ENCODE peak calls at places on chromosome 13, in ten cellular contexts. U is stomach, Y is sigmoid colon, R is endothelial cell of umbilical vein, M is transverse colon, E is HCT116, W is GM12878, L is GM23338, S is Panc1, Q is prostate gland. H is an unnamed sample.

GRCh38 chr13:109145631-109146030 is 516.2 kb downstream of the MYO16 start:
- DNase-seq in U (peak; percentile 55), Y (no peak), R (peak; percentile 71), M (peak; percentile 30), E (peak; percentile 58), W (no peak), L (peak; percentile 70), S (peak; percentile 46), Q (no peak), H (no peak)

GRCh38 chr13:109933476-109933875 is 147.1 kb upstream of the IRS2 start:
- DNase-seq in U (no peak), Y (no peak), R (no peak), M (no peak), E (no peak), W (no peak), L (no peak), S (no peak), Q (no peak), H (no peak)

GRCh38 chr13:97934590-97934989 is 18.9 kb upstream of the IPO5 start:
- DNase-seq in U (no peak), Y (no peak), R (peak; percentile 14), M (no peak), E (no peak), W (no peak), L (peak; percentile 12), S (no peak), Q (no peak), H (no peak)

GRCh38 chr13:97849305-97849704 is 104.2 kb upstream of the IPO5 start:
- DNase-seq in U (no peak), Y (no peak), R (peak; percentile 66), M (no peak), E (peak; percentile 34), W (peak; percentile 8), L (peak; percentile 73), S (no peak), Q (no peak), H (no peak)

GRCh38 chr13:29763426-29764180 is 86.8 kb downstream of the UBL3 start:
- DNase-seq in U (no peak), Y (no peak), R (no peak), M (peak; percentile 41), E (no peak), W (no peak), L (no peak), S (no peak), Q (no peak), H (no peak)

GRCh38 chr13:30605052-30605451 is 12.7 kb upstream of the USPL1 start:
- DNase-seq in U (no peak), Y (no peak), R (no peak), M (no peak), E (no peak), W (no peak), L (no peak), S (no peak), Q (no peak), H (no peak)

GRCh38 chr13:76892488-76892887 is 6.3 kb upstream of the KCTD12 start:
- DNase-seq in U (no peak), Y (no peak), R (no peak), M (no peak), E (no peak), W (no peak), L (no peak), S (no peak), Q (no peak), H (no peak)

GRCh38 chr13:90281709-90282108 is 1065.8 kb upstream of the MIR17HG start:
- DNase-seq in U (no peak), Y (no peak), R (no peak), M (no peak), E (no peak), W (no peak), L (no peak), S (no peak), Q (no peak), H (no peak)

GRCh38 chr13:93646247-93646646 is 419.6 kb downstream of the GPC6 start:
- DNase-seq in U (no peak), Y (no peak), R (no peak), M (no peak), E (no peak), W (no peak), L (no peak), S (no peak), Q (no peak), H (no peak)

GRCh38 chr13:86870388-86870966 is 800.7 kb upstream of the SLITRK5 start:
- DNase-seq in U (no peak), Y (no peak), R (peak; percentile 4), M (no peak), E (no peak), W (no peak), L (peak; percentile 32), S (no peak), Q (no peak), H (no peak)

DNA sequence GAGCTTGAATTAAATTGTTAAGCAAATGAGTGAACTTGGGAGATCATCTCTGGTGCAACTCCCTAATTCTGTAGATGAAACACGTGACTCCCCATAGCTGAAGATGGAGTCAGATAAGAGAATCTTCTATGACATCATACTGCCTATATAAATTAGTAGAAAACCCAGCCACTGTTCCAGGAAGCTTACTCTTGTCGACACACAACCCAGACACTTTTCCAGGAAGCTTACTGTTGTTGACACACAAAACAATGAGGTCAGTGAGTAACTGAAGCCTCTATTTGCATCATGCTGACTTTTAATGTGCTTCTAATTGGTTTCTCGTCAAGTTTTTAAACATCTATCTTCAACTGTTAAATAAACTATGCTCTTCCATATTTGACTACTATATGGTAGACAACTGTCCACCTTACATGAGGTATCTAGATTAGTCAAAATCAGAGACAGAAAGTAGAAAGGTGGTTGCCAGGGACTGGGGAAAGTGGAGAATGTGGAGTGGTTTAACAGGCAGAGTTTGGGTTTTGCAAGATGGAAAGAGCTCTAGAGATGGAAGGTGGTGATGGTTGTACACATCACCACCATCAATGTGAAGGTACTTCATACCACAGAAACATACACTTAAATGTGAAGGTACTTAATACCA is 168.2 kb downstream of the FGF14 start:
- DNase-seq in U (no peak), Y (no peak), R (no peak), M (no peak), E (no peak), W (no peak), L (no peak), S (no peak), Q (no peak), H (no peak)
- H3K27ac ChIP-seq in U (no peak overlapping the region), Y (no peak overlapping the region), R (no peak overlapping the region), M (no peak overlapping the region), E (no peak overlapping the region), W (no peak overlapping the region), L (no peak overlapping the region), S (no peak overlapping the region), Q (no peak overlapping the region), H (no peak overlapping the region)

GRCh38 chr13:33110386-33110712 is 94.1 kb downstream of the KL start:
- DNase-seq in U (no peak), Y (no peak), R (no peak), M (no peak), E (no peak), W (no peak), L (no peak), S (no peak), Q (no peak), H (no peak)
- TF ChIP-seq POLR2AphosphoS5 in U (no peak), Y (no peak), R (no peak), M (no peak), E (no peak), W (no peak), L (no peak), S (no peak), Q (no peak), H (no peak)

GRCh38 chr13:40651866-40652587 is 14.4 kb downstream of the FOXO1 start:
- DNase-seq in U (no peak), Y (no peak), R (no peak), M (no peak), E (no peak), W (no peak), L (peak; percentile 83), S (no peak), Q (no peak), H (no peak)
- H3K4me1 ChIP-seq in U (peaks cover 74% of the 10 kb centered on the region), Y (peaks cover 76% of the 10 kb centered on the region), R (peaks cover 35% of the 10 kb centered on the region), M (peaks cover 28% of the 10 kb centered on the region), E (no peaks in the 10 kb centered on the region), W (peaks cover 36% of the 10 kb centered on the region), L (peaks cover 77% of the 10 kb centered on the region), S (no peaks in the 10 kb centered on the region), Q (peaks cover 4% of the 10 kb centered on the region), H (peaks cover 84% of the 10 kb centered on the region)

GRCh38 chr13:50691682-50692263 is 151.7 kb downstream of the DLEU7 start:
- DNase-seq in U (no peak), Y (no peak), R (no peak), M (no peak), E (no peak), W (no peak), L (no peak), S (no peak), Q (no peak), H (no peak)
- H3K27ac ChIP-seq in U (no peak overlapping the region), Y (no peak overlapping the region), R (peak overlapping the region; percentile 54), M (no peak overlapping the region), E (no peak overlapping the region), W (no peak overlapping the region), L (no peak overlapping the region), S (peak overlapping the region; percentile 83), Q (no peak overlapping the region), H (no peak overlapping the region)

DNA sequence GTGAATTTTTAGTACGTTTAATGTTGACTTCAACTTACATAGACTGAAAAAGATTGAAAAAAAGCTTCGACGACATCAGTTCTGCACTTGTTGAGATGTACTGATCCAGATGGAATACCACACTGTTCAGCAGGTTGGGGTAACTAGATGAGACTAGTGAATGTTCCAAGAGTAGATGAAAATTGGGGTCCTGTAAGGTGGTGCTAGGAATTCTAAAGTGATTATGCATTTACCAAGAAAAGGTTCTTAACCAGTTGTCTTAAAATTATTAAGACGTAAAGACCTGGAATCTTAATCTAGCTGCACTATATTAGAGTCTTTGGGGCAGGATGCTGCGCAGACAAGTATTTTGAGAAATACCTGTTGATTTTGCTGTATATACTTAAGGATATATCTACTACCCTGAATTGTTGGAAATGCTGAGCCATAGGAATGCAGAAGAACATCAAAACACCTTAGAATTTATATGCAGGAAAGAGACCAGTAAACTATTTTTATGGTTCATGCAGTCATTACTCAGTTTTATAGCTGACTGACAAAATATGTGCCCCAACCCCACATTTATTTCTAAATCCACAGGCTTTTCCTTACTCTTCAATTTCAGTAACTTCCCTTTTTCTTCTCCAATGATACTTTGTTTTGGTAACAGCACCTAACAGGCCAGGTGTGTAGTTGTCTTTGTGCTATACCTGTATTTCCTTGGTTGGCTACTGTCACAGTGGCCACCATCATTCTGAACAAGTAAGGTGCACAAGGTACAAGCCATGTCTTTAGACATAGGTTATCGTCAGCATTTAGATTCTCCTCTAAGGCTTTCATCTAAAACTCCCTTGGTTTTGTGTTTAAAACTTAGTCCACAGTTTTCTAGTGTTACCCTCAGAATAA is 8.6 kb downstream of the MIR17HG start:
- DNase-seq in U (no peak), Y (no peak), R (no peak), M (no peak), E (no peak), W (no peak), L (no peak), S (no peak), Q (no peak), H (no peak)
- TF ChIP-seq POLR2AphosphoS5 in U (no peak), Y (no peak), R (no peak), M (no peak), E (peak; percentile 34), W (peak; percentile 45), L (peak; percentile 14), S (peak; percentile 32), Q (no peak), H (no peak)

GRCh38 chr13:99471231-99472202 is 29.8 kb upstream of the TM9SF2 start:
- DNase-seq in U (no peak), Y (no peak), R (peak; percentile 55), M (no peak), E (no peak), W (no peak), L (no peak), S (no peak), Q (no peak), H (no peak)
- H3K4me1 ChIP-seq in U (no peaks in the 10 kb centered on the region), Y (no peaks in the 10 kb centered on the region), R (peaks cover 5% of the 10 kb centered on the region), M (no peaks in the 10 kb centered on the region), E (no peaks in the 10 kb centered on the region), W (no peaks in the 10 kb centered on the region), L (peaks cover 13% of the 10 kb centered on the region), S (no peaks in the 10 kb centered on the region), Q (no peaks in the 10 kb centered on the region), H (no peaks in the 10 kb centered on the region)